ENCODE peak calls at places on chromosome 22, in eight cellular contexts. F is HT1080; U is stimulated activated CD8-positive, alpha-beta memory T cell treated with anti-CD3 and anti-CD28 coated beads, Interleukin-15, amount 100 ng/mL, for 24 hours; R is caudate nucleus; E is GM06990; L is uterus; O is ACHN; A is activated CD8-positive, alpha-beta memory T cell treated with anti-CD3 and anti-CD28 coated beads for 24 hours. N is an unnamed sample.

GRCh38 chr22:19488285-19488684 is 8.6 kb downstream of the CDC45 start:
- DNase-seq in F (no peak), U (no peak), R (no peak), E (no peak), L (no peak), O (no peak), A (no peak), N (no peak)

GRCh38 chr22:16988257-16988656 is 19.8 kb downstream of the GAB4 start:
- DNase-seq in F (no peak), U (no peak), R (no peak), E (no peak), L (no peak), O (no peak), A (no peak), N (no peak)

GRCh38 chr22:50165438-50166123 is 5.0 kb upstream of the PANX2 start:
- DNase-seq in F (no peak), U (no peak), R (no peak), E (no peak), L (no peak), O (no peak), A (no peak), N (no peak)

GRCh38 chr22:24496234-24496633 is 1.1 kb downstream of the UPB1 start:
- DNase-seq in F (no peak), U (no peak), R (no peak), E (no peak), L (no peak), O (no peak), A (no peak), N (no peak)

GRCh38 chr22:45197606-45198462 is 34.1 kb downstream of the NUP50 start:
- DNase-seq in F (no peak), U (no peak), R (no peak), E (no peak), L (no peak), O (no peak), A (no peak), N (no peak)

GRCh38 chr22:19455585-19456370 is 8.3 kb upstream of the C22orf39 start:
- DNase-seq in F (peak), U (no peak), R (no peak), E (no peak), L (no peak), O (no peak), A (no peak), N (no peak)

GRCh38 chr22:21866821-21867527 is 471 bp downstream of the MAPK1 start:
- DNase-seq in F (no peak), U (no peak), R (no peak), E (peak), L (peak), O (peak), A (peak), N (peak)

GRCh38 chr22:48517039-48518030 is 1310.3 kb downstream of the BRD1 start:
- DNase-seq in F (no peak), U (no peak), R (peak), E (no peak), L (no peak), O (no peak), A (no peak), N (no peak)

GRCh38 chr22:37894939-37895670 is 11.0 kb upstream of the MICALL1 start:
- DNase-seq in F (no peak), U (no peak), R (no peak), E (no peak), L (no peak), O (no peak), A (no peak), N (no peak)

GRCh38 chr22:29129644-29130201 is 56.9 kb downstream of the KREMEN1 start:
- DNase-seq in F (no peak), U (no peak), R (no peak), E (no peak), L (no peak), O (no peak), A (peak), N (no peak)

GRCh38 chr22:25113316-25113721 is 86.3 kb upstream of the CRYBB3 start:
- DNase-seq in F (peak), U (no peak), R (no peak), E (no peak), L (no peak), O (peak), A (no peak), N (no peak)

GRCh38 chr22:48979482-48979881 is 848.2 kb downstream of the BRD1 start:
- DNase-seq in F (peak), U (no peak), R (no peak), E (no peak), L (no peak), O (no peak), A (no peak), N (no peak)

GRCh38 chr22:44180706-44181032 is at the start of gene PARVG:
- DNase-seq in F (no peak), U (no peak), R (no peak), E (peak), L (no peak), O (no peak), A (no peak), N (no peak)

GRCh38 chr22:44928064-44928463 is 81.7 kb downstream of the PHF21B start:
- DNase-seq in F (no peak), U (no peak), R (no peak), E (no peak), L (no peak), O (no peak), A (no peak), N (no peak)

GRCh38 chr22:38936562-38936961 is 20.8 kb upstream of the APOBEC3A start:
- DNase-seq in F (no peak), U (no peak), R (no peak), E (no peak), L (no peak), O (no peak), A (peak), N (no peak)

GRCh38 chr22:36088292-36088691 is 59.7 kb upstream of the RBFOX2 start:
- DNase-seq in F (no peak), U (no peak), R (no peak), E (no peak), L (no peak), O (no peak), A (no peak), N (no peak)

GRCh38 chr22:38455530-38456271 is 702 bp upstream of the KCNJ4 start:
- DNase-seq in F (no peak), U (no peak), R (no peak), E (no peak), L (no peak), O (no peak), A (no peak), N (peak)

GRCh38 chr22:35580351-35581022 is 36.6 kb downstream of the MB start:
- DNase-seq in F (no peak), U (no peak), R (no peak), E (no peak), L (no peak), O (no peak), A (no peak), N (no peak)

GRCh38 chr22:26619510-26619909 is 1.7 kb upstream of the CRYBB1 start:
- DNase-seq in F (no peak), U (no peak), R (no peak), E (no peak), L (no peak), O (no peak), A (no peak), N (no peak)

GRCh38 chr22:50215297-50216049 is 14.7 kb downstream of the SELENOO start:
- DNase-seq in F (no peak), U (no peak), R (no peak), E (no peak), L (no peak), O (no peak), A (no peak), N (no peak)

GRCh38 chr22:44026630-44027511 is 2.8 kb downstream of the PARVB start:
- DNase-seq in F (peak), U (no peak), R (no peak), E (peak), L (peak), O (no peak), A (peak), N (no peak)

GRCh38 chr22:40808018-40808841 is 10.9 kb downstream of the SLC25A17 start:
- DNase-seq in F (no peak), U (no peak), R (no peak), E (no peak), L (no peak), O (no peak), A (no peak), N (no peak)

GRCh38 chr22:42820075-42820763 is 36.9 kb downstream of the ARFGAP3 start:
- DNase-seq in F (peak), U (no peak), R (no peak), E (no peak), L (no peak), O (peak), A (no peak), N (no peak)

GRCh38 chr22:49260681-49261580 is 566.7 kb downstream of the BRD1 start:
- DNase-seq in F (no peak), U (no peak), R (no peak), E (no peak), L (no peak), O (no peak), A (no peak), N (no peak)

GRCh38 chr22:47053865-47054185 is 291.4 kb downstream of the TBC1D22A start:
- DNase-seq in F (peak), U (no peak), R (no peak), E (no peak), L (no peak), O (no peak), A (no peak), N (no peak)

GRCh38 chr22:17980013-17980510 is 44.3 kb downstream of the MICAL3 start:
- DNase-seq in F (no peak), U (no peak), R (no peak), E (no peak), L (no peak), O (no peak), A (no peak), N (no peak)

GRCh38 chr22:35539910-35540599 is 576 bp upstream of the RASD2 start:
- DNase-seq in F (no peak), U (peak), R (no peak), E (peak), L (peak), O (peak), A (peak), N (peak)

GRCh38 chr22:42811510-42811909 is 45.6 kb downstream of the ARFGAP3 start:
- DNase-seq in F (no peak), U (no peak), R (no peak), E (no peak), L (no peak), O (no peak), A (no peak), N (no peak)

GRCh38 chr22:50153056-50153755 is 17.3 kb upstream of the PANX2 start:
- DNase-seq in F (no peak), U (no peak), R (no peak), E (no peak), L (no peak), O (no peak), A (no peak), N (no peak)

GRCh38 chr22:29541845-29542244 is 11.7 kb downstream of the THOC5 start:
- DNase-seq in F (no peak), U (no peak), R (no peak), E (no peak), L (no peak), O (no peak), A (no peak), N (no peak)

GRCh38 chr22:42716649-42717127 is 4.0 kb downstream of the A4GALT start:
- DNase-seq in F (no peak), U (no peak), R (no peak), E (peak), L (no peak), O (no peak), A (no peak), N (no peak)

GRCh38 chr22:25488244-25489020 is 76.0 kb upstream of the GRK3 start:
- DNase-seq in F (peak), U (no peak), R (no peak), E (no peak), L (peak), O (peak), A (peak), N (no peak)

GRCh38 chr22:24001314-24001713 is 3.9 kb downstream of the GSTT4 start:
- DNase-seq in F (no peak), U (no peak), R (no peak), E (no peak), L (no peak), O (no peak), A (no peak), N (no peak)

GRCh38 chr22:30444632-30445437 is 19.3 kb downstream of the MTFP1 start:
- DNase-seq in F (peak), U (no peak), R (no peak), E (peak), L (no peak), O (peak), A (peak), N (peak)

GRCh38 chr22:38017272-38017920 is 33.0 kb upstream of the SOX10 start:
- DNase-seq in F (no peak), U (no peak), R (peak), E (no peak), L (peak), O (no peak), A (no peak), N (peak)

GRCh38 chr22:49368976-49369725 is 458.5 kb downstream of the BRD1 start:
- DNase-seq in F (no peak), U (no peak), R (no peak), E (no peak), L (no peak), O (no peak), A (peak), N (no peak)

GRCh38 chr22:28247667-28248363 is 328.8 kb upstream of the PITPNB start:
- DNase-seq in F (no peak), U (no peak), R (no peak), E (no peak), L (no peak), O (no peak), A (no peak), N (no peak)

GRCh38 chr22:45834241-45834640 is 142.7 kb downstream of the WNT7B start:
- DNase-seq in F (no peak), U (no peak), R (no peak), E (no peak), L (no peak), O (no peak), A (no peak), N (no peak)

GRCh38 chr22:17268501-17269223 is 49.4 kb upstream of the ADA2 start:
- DNase-seq in F (no peak), U (no peak), R (no peak), E (no peak), L (no peak), O (no peak), A (no peak), N (no peak)

GRCh38 chr22:36538529-36538928 is 9.6 kb upstream of the EIF3D start:
- DNase-seq in F (no peak), U (no peak), R (no peak), E (no peak), L (no peak), O (no peak), A (no peak), N (no peak)